ENCODE peak calls at places on chromosomes 5 and 9, in eight cellular contexts. G, X, E, V, I, A, J and K are unnamed samples.

GRCh38 chr5:178644826-178645545 is 18.1 kb upstream of the CLK4 start:
- DNase-seq in G (peak), X (peak), E (no peak), V (no peak), I (peak), A (peak), J (no peak), K (no peak)

GRCh38 chr9:134435527-134436355 is 109.5 kb downstream of the RXRA start:
- DNase-seq in G (peak), X (no peak), E (no peak), V (no peak), I (no peak), A (peak), J (no peak), K (no peak)

GRCh38 chr9:136543280-136543679 is 2.6 kb downstream of the NOTCH1 start:
- DNase-seq in G (no peak), X (no peak), E (no peak), V (no peak), I (no peak), A (no peak), J (no peak), K (no peak)

GRCh38 chr5:82591021-82591515 is 312.9 kb upstream of the RPS23 start:
- DNase-seq in G (peak), X (no peak), E (no peak), V (no peak), I (no peak), A (no peak), J (no peak), K (no peak)

GRCh38 chr9:77575785-77576184 is 72.3 kb downstream of the GNA14 start:
- DNase-seq in G (peak), X (peak), E (no peak), V (no peak), I (no peak), A (peak), J (no peak), K (peak)

GRCh38 chr9:21559402-21560280 is 77.5 kb upstream of the IFNE start:
- DNase-seq in G (peak), X (peak), E (peak), V (no peak), I (peak), A (peak), J (peak), K (peak)

GRCh38 chr5:127290019-127290945 is at the start of gene MEGF10:
- DNase-seq in G (peak), X (peak), E (peak), V (no peak), I (no peak), A (peak), J (peak), K (peak)

GRCh38 chr5:144487761-144488160 is 317.1 kb downstream of the KCTD16 start:
- DNase-seq in G (no peak), X (no peak), E (no peak), V (no peak), I (no peak), A (no peak), J (no peak), K (no peak)

GRCh38 chr9:95793924-95794828 is 81.3 kb upstream of the ERCC6L2 start:
- DNase-seq in G (peak), X (peak), E (no peak), V (no peak), I (no peak), A (peak), J (no peak), K (no peak)

GRCh38 chr9:116452634-116453033 is 234.5 kb upstream of the TRIM32 start:
- DNase-seq in G (peak), X (no peak), E (no peak), V (no peak), I (no peak), A (no peak), J (no peak), K (no peak)

GRCh38 chr9:112334319-112334828 is 955 bp upstream of the PTBP3 start:
- DNase-seq in G (peak), X (peak), E (no peak), V (no peak), I (no peak), A (no peak), J (no peak), K (no peak)

GRCh38 chr9:137502008-137502913 is 43.1 kb upstream of the NSMF start:
- DNase-seq in G (no peak), X (no peak), E (no peak), V (no peak), I (no peak), A (no peak), J (peak), K (no peak)

GRCh38 chr9:71814226-71814625 is 45.9 kb upstream of the CEMIP2 start:
- DNase-seq in G (peak), X (no peak), E (peak), V (no peak), I (no peak), A (peak), J (no peak), K (no peak)

GRCh38 chr9:126126807-126127206 is 199.8 kb upstream of the MVB12B start:
- DNase-seq in G (no peak), X (no peak), E (no peak), V (no peak), I (peak), A (no peak), J (no peak), K (no peak)

GRCh38 chr9:93697352-93698139 is 121.2 kb downstream of the PHF2 start:
- DNase-seq in G (no peak), X (no peak), E (no peak), V (no peak), I (peak), A (no peak), J (no peak), K (no peak)

GRCh38 chr5:181045316-181045715 is 5.2 kb downstream of the BTNL9 start:
- DNase-seq in G (no peak), X (no peak), E (no peak), V (no peak), I (no peak), A (no peak), J (no peak), K (no peak)

GRCh38 chr5:56077796-56078233 is 83.1 kb upstream of the IL6ST start:
- DNase-seq in G (no peak), X (no peak), E (no peak), V (no peak), I (no peak), A (no peak), J (no peak), K (no peak)

GRCh38 chr5:74433255-74434123 is 207.0 kb downstream of the ENC1 start:
- DNase-seq in G (peak), X (peak), E (no peak), V (no peak), I (no peak), A (peak), J (no peak), K (no peak)

GRCh38 chr5:8456846-8457186 is 587.9 kb downstream of the MTRR start:
- DNase-seq in G (no peak), X (no peak), E (no peak), V (no peak), I (no peak), A (no peak), J (no peak), K (no peak)

DNA sequence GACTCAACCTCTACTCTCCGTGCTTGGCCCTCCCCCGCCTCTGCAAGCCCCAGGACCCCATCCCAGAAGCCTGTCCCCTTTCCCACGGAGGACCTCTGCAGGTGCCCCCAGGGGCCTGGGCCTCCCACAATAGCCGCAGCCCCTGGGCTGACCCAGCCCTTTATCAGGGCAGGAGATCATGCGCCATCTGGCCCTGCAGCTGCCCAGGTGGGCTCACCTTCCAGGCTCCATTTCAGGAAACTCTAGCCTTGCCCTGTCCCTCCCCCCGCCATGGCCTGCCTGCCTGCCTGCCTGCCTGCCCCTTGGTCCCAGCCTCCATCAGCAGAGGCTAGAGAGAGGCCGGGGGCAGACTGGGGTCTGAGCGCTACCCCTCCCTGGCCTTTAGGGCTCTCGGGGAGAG is 48.7 kb downstream of the ASS1 start:
- DNase-seq in G (no peak), X (no peak), E (no peak), V (no peak), I (no peak), A (no peak), J (no peak), K (no peak)
- TF ChIP-seq CTCF in G (no peak), X (no peak), E (no peak), V (no peak), I (no peak), A (no peak), J (no peak), K (no peak)

GRCh38 chr5:151237685-151238084 is 13.8 kb upstream of the CCDC69 start:
- DNase-seq in G (no peak), X (no peak), E (no peak), V (no peak), I (no peak), A (no peak), J (no peak), K (no peak)

GRCh38 chr5:151240891-151241290 is 12.1 kb upstream of the GM2A start:
- DNase-seq in G (no peak), X (no peak), E (no peak), V (no peak), I (no peak), A (no peak), J (no peak), K (no peak)

GRCh38 chr5:151239237-151239861 is 13.6 kb upstream of the GM2A start:
- DNase-seq in G (peak), X (peak), E (peak), V (peak), I (peak), A (peak), J (peak), K (peak)

GRCh38 chr5:151236888-151237287 is 13.0 kb upstream of the CCDC69 start:
- DNase-seq in G (no peak), X (no peak), E (no peak), V (no peak), I (no peak), A (no peak), J (no peak), K (no peak)

DNA sequence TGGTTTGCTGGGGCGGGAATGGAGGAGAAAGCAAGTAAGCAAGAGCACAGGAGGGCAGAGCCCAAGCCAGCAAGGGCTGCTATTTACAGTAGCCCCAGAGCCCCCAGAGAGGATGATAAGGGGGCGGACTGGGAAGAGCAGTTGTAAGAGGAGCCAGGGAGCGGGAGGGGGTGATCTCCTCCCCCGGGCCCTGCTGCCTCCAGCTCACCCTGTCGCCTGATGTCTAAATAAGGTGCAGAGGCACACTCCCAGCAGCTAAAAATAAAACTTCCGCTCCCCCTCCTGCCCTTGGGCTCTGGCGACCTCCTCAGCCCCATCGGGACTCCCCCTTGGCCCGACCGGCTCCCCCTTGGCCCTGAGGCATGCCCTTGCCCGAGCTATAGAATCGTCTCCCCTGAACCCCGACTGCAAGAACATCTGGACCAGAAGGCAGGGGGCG is 14.4 kb upstream of the CCDC69 start:
- DNase-seq in G (no peak), X (no peak), E (peak), V (peak), I (no peak), A (no peak), J (no peak), K (peak)
- TF ChIP-seq CTCF in G (no peak), X (no peak), E (no peak), V (no peak), I (no peak), A (no peak), J (no peak), K (no peak)

GRCh38 chr5:109958082-109958481 is 268.4 kb downstream of the MAN2A1 start:
- DNase-seq in G (no peak), X (no peak), E (no peak), V (no peak), I (no peak), A (no peak), J (no peak), K (no peak)

GRCh38 chr5:109962882-109963603 is 273.3 kb downstream of the MAN2A1 start:
- DNase-seq in G (no peak), X (no peak), E (no peak), V (no peak), I (no peak), A (no peak), J (no peak), K (no peak)

GRCh38 chr5:109961755-109962154 is 272.0 kb downstream of the MAN2A1 start:
- DNase-seq in G (no peak), X (no peak), E (no peak), V (no peak), I (no peak), A (no peak), J (no peak), K (no peak)

GRCh38 chr5:109956884-109957283 is 267.2 kb downstream of the MAN2A1 start:
- DNase-seq in G (no peak), X (no peak), E (no peak), V (no peak), I (no peak), A (no peak), J (no peak), K (no peak)

GRCh38 chr5:109959652-109960051 is 269.9 kb downstream of the MAN2A1 start:
- DNase-seq in G (no peak), X (no peak), E (no peak), V (no peak), I (no peak), A (no peak), J (no peak), K (no peak)
- TF ChIP-seq CTCF in G (peak), X (no peak), E (no peak), V (peak), I (no peak), A (peak), J (no peak), K (peak)

GRCh38 chr9:73199886-73200285 is 48.2 kb downstream of the ANXA1 start:
- DNase-seq in G (no peak), X (no peak), E (no peak), V (no peak), I (no peak), A (no peak), J (peak), K (peak)
- TF ChIP-seq CTCF in G (peak), X (peak), E (no peak), V (no peak), I (no peak), A (peak), J (peak), K (no peak)

GRCh38 chr5:163440954-163441353 is 3.6 kb downstream of the CCNG1 start:
- DNase-seq in G (no peak), X (no peak), E (no peak), V (no peak), I (no peak), A (no peak), J (no peak), K (no peak)
- TF ChIP-seq CTCF in G (no peak), X (no peak), E (no peak), V (no peak), I (no peak), A (no peak), J (no peak), K (no peak)

GRCh38 chr5:171421331-171422262 is 2.1 kb downstream of the FGF18 start:
- DNase-seq in G (no peak), X (no peak), E (no peak), V (no peak), I (peak), A (no peak), J (no peak), K (no peak)

GRCh38 chr5:171418316-171418981 is 998 bp upstream of the FGF18 start:
- DNase-seq in G (peak), X (peak), E (peak), V (peak), I (peak), A (peak), J (peak), K (peak)

GRCh38 chr5:171419663-171420428 is 399 bp downstream of the FGF18 start:
- DNase-seq in G (peak), X (peak), E (peak), V (peak), I (peak), A (peak), J (peak), K (peak)

GRCh38 chr5:171420429-171421231 is 1.2 kb downstream of the FGF18 start:
- DNase-seq in G (peak), X (peak), E (peak), V (peak), I (peak), A (peak), J (no peak), K (peak)

GRCh38 chr5:171418982-171419662 is at the start of gene FGF18:
- DNase-seq in G (peak), X (peak), E (peak), V (peak), I (peak), A (peak), J (peak), K (peak)
- TF ChIP-seq CTCF in G (no peak), X (no peak), E (no peak), V (no peak), I (no peak), A (no peak), J (peak), K (peak)

GRCh38 chr9:29882767-29883166 is 2309.5 kb upstream of the C9orf72 start:
- DNase-seq in G (no peak), X (no peak), E (no peak), V (no peak), I (no peak), A (no peak), J (no peak), K (no peak)
- TF ChIP-seq CTCF in G (no peak), X (no peak), E (no peak), V (no peak), I (no peak), A (no peak), J (no peak), K (no peak)

DNA sequence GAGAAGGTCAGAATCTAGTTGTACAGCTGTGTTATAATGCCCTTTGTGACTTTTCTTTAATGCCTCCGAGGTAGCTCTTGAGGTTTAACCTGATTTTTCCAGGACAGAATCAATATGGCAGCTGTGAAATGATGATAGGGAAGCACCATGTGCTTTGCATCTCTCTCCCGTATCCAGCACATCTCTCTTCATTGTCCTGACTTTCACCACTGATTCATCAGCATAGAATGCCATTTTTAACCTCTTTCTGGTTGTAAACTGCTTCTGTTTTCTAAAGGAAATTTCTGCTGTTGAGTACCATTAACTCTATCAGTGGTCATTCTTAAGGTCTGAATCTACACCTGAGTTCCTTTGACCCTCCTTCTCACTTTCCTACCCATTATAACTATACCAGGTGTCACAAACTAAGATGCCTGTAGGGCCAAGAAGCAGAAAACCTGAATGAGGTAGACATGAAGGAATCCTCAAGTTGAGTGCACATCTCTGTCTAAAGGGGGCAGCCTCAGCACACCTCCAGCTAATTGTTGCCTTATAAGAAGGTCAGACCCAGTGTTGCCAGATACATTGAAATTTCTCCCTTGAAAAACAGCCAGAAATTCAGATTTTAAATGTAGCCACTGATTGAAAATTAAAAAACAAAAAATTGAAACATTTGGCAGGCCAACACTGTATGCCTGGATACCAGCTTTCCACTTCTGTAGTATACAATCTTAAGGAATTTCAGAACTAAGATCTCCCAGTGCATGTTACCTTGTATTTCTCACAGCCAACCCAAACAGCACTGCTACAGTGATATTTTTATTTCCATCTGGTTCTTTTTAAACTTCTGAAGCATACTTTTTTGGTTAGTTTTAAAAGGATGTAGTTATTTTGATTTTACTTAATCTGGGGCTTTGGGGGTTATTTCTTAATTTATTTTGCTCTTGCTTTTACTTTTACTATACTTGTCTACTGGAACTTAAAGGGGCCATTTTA is 35.8 kb upstream of the TLX3 start:
- DNase-seq in G (peak), X (peak), E (no peak), V (no peak), I (no peak), A (peak), J (no peak), K (peak)
- TF ChIP-seq CTCF in G (peak), X (peak), E (no peak), V (peak), I (no peak), A (peak), J (peak), K (peak)

GRCh38 chr5:78127875-78128274 is 166.6 kb downstream of the AP3B1 start:
- DNase-seq in G (no peak), X (no peak), E (no peak), V (no peak), I (no peak), A (no peak), J (peak), K (peak)
- TF ChIP-seq CTCF in G (peak), X (peak), E (no peak), V (no peak), I (no peak), A (no peak), J (peak), K (peak)